ENCODE peak calls at places on chromosomes 13 and 19, in nine cellular contexts. H is PC-9, O is ovary, T is SK-N-SH, Q is PC-3, I is psoas muscle, N is heart left ventricle, L is upper lobe of left lung, X is fibroblast of lung. F is an unnamed sample.

GRCh38 chr19:15251010-15251748 is 18.9 kb upstream of the EPHX3 start:
- DNase-seq in H (no peak), O (peak; percentile 50), T (no peak), Q (no peak), I (peak; percentile 72), N (peak; percentile 83), L (no peak), X (peak; percentile 63), F (no peak)

GRCh38 chr13:32748305-32748704 is 162.1 kb downstream of the PDS5B start:
- DNase-seq in H (no peak), O (no peak), T (no peak), Q (no peak), I (no peak), N (no peak), L (no peak), X (no peak), F (no peak)

GRCh38 chr19:46133777-46134231 is 9.3 kb upstream of the IGFL3 start:
- DNase-seq in H (no peak), O (no peak), T (no peak), Q (no peak), I (no peak), N (no peak), L (no peak), X (peak; percentile 21), F (no peak)

GRCh38 chr19:33780746-33781145 is 15.9 kb upstream of the KCTD15 start:
- DNase-seq in H (no peak), O (no peak), T (no peak), Q (no peak), I (no peak), N (no peak), L (no peak), X (no peak), F (no peak)

GRCh38 chr13:47294691-47295090 is 397.8 kb upstream of the HTR2A start:
- DNase-seq in H (no peak), O (no peak), T (no peak), Q (no peak), I (no peak), N (no peak), L (no peak), X (no peak), F (no peak)

GRCh38 chr19:28396259-28396940 is 816.6 kb downstream of the UQCRFS1 start:
- DNase-seq in H (no peak), O (no peak), T (no peak), Q (no peak), I (no peak), N (no peak), L (no peak), X (no peak), F (no peak)

GRCh38 chr13:99425485-99426341 is 75.6 kb upstream of the TM9SF2 start:
- DNase-seq in H (no peak), O (no peak), T (no peak), Q (no peak), I (no peak), N (no peak), L (no peak), X (no peak), F (no peak)

GRCh38 chr13:49288458-49288857 is 40.7 kb downstream of the CDADC1 start:
- DNase-seq in H (no peak), O (no peak), T (no peak), Q (no peak), I (no peak), N (no peak), L (no peak), X (no peak), F (no peak)

GRCh38 chr13:48571121-48571901 is 38.4 kb upstream of the RCBTB2 start:
- DNase-seq in H (no peak), O (peak; percentile 38), T (no peak), Q (no peak), I (no peak), N (peak; percentile 51), L (no peak), X (peak; percentile 79), F (no peak)

GRCh38 chr19:40365613-40366401 is 17.3 kb downstream of the PLD3 start:
- DNase-seq in H (no peak), O (peak; percentile 89), T (peak; percentile 99), Q (peak; percentile 65), I (no peak), N (peak; percentile 52), L (peak; percentile 96), X (peak; percentile 75), F (no peak)

GRCh38 chr13:89163081-89163480 is 1491.9 kb downstream of the SLITRK5 start:
- DNase-seq in H (no peak), O (no peak), T (peak; percentile 37), Q (no peak), I (no peak), N (no peak), L (peak; percentile 17), X (peak; percentile 38), F (no peak)

GRCh38 chr19:21607453-21607852 is 102.1 kb downstream of the ZNF429 start:
- DNase-seq in H (no peak), O (no peak), T (no peak), Q (no peak), I (no peak), N (no peak), L (no peak), X (no peak), F (no peak)

GRCh38 chr19:661427-662196 is 1.4 kb downstream of the RNF126 start:
- DNase-seq in H (no peak), O (no peak), T (no peak), Q (no peak), I (no peak), N (peak; percentile 49), L (no peak), X (no peak), F (no peak)

GRCh38 chr13:30047154-30047874 is 196.9 kb upstream of the UBL3 start:
- DNase-seq in H (no peak), O (no peak), T (no peak), Q (no peak), I (no peak), N (no peak), L (no peak), X (no peak), F (no peak)

GRCh38 chr13:49649244-49649962 is 21.1 kb downstream of the ARL11 start:
- DNase-seq in H (no peak), O (no peak), T (no peak), Q (peak; percentile 64), I (no peak), N (no peak), L (no peak), X (peak; percentile 71), F (no peak)

GRCh38 chr19:55353803-55354697 is 469 bp downstream of the COX6B2 start:
- DNase-seq in H (peak; percentile 52), O (peak; percentile 77), T (peak; percentile 97), Q (peak; percentile 65), I (no peak), N (no peak), L (peak; percentile 93), X (no peak), F (peak; percentile 70)

GRCh38 chr13:46146898-46147297 is 35.1 kb downstream of the LCP1 start:
- DNase-seq in H (no peak), O (no peak), T (peak; percentile 42), Q (no peak), I (no peak), N (no peak), L (peak; percentile 21), X (peak; percentile 39), F (no peak)

GRCh38 chr13:88507909-88508308 is 836.7 kb downstream of the SLITRK5 start:
- DNase-seq in H (no peak), O (no peak), T (no peak), Q (no peak), I (no peak), N (no peak), L (no peak), X (no peak), F (no peak)

GRCh38 chr19:3457531-3458228 is 22.6 kb downstream of the SMIM24 start:
- DNase-seq in H (no peak), O (no peak), T (no peak), Q (no peak), I (no peak), N (no peak), L (peak; percentile 18), X (peak; percentile 39), F (no peak)

GRCh38 chr13:23867027-23867491 is 22.1 kb downstream of the MIPEP start:
- DNase-seq in H (no peak), O (no peak), T (no peak), Q (peak; percentile 64), I (no peak), N (no peak), L (no peak), X (peak; percentile 59), F (no peak)

GRCh38 chr13:91056746-91057145 is 290.7 kb upstream of the MIR17HG start:
- DNase-seq in H (no peak), O (no peak), T (no peak), Q (no peak), I (no peak), N (no peak), L (no peak), X (no peak), F (no peak)

GRCh38 chr19:54162241-54162805 is 2.8 kb upstream of the LENG1 start:
- DNase-seq in H (peak; percentile 81), O (peak; percentile 89), T (peak; percentile 79), Q (peak; percentile 86), I (peak; percentile 90), N (peak; percentile 89), L (peak; percentile 95), X (peak; percentile 71), F (peak; percentile 95)

GRCh38 chr19:58466089-58466759 is 656 bp upstream of the ZNF324 start:
- DNase-seq in H (no peak), O (no peak), T (no peak), Q (no peak), I (no peak), N (no peak), L (no peak), X (no peak), F (no peak)
- H3K27ac ChIP-seq in H (no peak overlapping the region), O (no peak overlapping the region), T (no peak overlapping the region), Q (no peak overlapping the region), I (peak overlapping the region; percentile 88), N (no peak overlapping the region), L (no peak overlapping the region), X (no peak overlapping the region), F (no peak overlapping the region)

GRCh38 chr19:17390665-17391370 is 3.2 kb downstream of the CCDC194 start:
- DNase-seq in H (peak; percentile 82), O (peak; percentile 93), T (peak; percentile 99), Q (peak; percentile 97), I (peak; percentile 92), N (peak; percentile 94), L (peak; percentile 97), X (peak; percentile 86), F (peak; percentile 96)
- TF ChIP-seq CTCF in H (peak; percentile 79), O (peak; percentile 94), T (peak; percentile 62), Q (peak; percentile 67), I (peak; percentile 59), N (peak; percentile 88), L (peak; percentile 94), X (peak; percentile 55), F (peak; percentile 91)

GRCh38 chr13:51605698-51606097 is 21.4 kb downstream of the WDFY2 start:
- DNase-seq in H (no peak), O (no peak), T (no peak), Q (no peak), I (no peak), N (no peak), L (no peak), X (no peak), F (no peak)
- H3K27ac ChIP-seq in H (no peak overlapping the region), O (no peak overlapping the region), T (no peak overlapping the region), Q (no peak overlapping the region), I (no peak overlapping the region), N (no peak overlapping the region), L (no peak overlapping the region), X (no peak overlapping the region), F (no peak overlapping the region)

DNA sequence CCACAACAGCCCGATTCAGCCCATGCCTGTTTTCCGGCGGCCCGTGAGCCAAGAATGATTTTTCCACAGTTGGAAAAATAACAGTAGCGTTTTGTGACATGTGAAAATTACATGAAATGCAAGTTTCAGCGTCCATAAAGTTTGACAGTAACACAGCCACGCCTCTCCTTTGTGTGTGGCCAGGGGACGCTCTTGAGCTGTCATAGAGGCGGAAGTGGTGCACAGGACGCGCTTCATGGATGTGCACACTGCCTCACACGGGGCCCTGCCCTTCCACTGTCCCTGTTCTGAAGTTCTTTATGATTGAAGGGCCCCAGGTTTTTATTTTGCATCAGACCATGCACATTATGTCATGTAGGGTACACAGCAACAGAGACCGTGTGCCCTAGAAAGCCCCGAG is 12.4 kb upstream of the ELAVL1 start:
- DNase-seq in H (no peak), O (no peak), T (no peak), Q (no peak), I (no peak), N (no peak), L (no peak), X (no peak), F (no peak)
- TF ChIP-seq CTCF in H (no peak), O (no peak), T (no peak), Q (no peak), I (peak; percentile 4), N (no peak), L (no peak), X (no peak), F (no peak)